ENCODE peak calls at places on chromosomes 4 and X, in four cellular contexts. One of them, this sample, is unnamed.
A peak's percentile ranks its signal among the peaks of the same experiment; 100 is the strongest.

GRCh38 chr4:37760840-37761239 is 65.6 kb upstream of the PGM2 start:
- DNase-seq in HepG2: no peak
- DNase-seq in HCT116: no peak
- DNase-seq in K562: no peak
- DNase-seq in this sample: no peak

GRCh38 chr4:168541608-168541953 is 44.7 kb downstream of the PALLD start:
- DNase-seq in K562: no peak
- DNase-seq in HCT116: peak; percentile 76
- DNase-seq in HepG2: no peak
- DNase-seq in this sample: no peak

GRCh38 chrX:131677655-131678628 is 134.1 kb downstream of the OR13H1 start:
- DNase-seq in HepG2: peak; percentile 18
- DNase-seq in HCT116: peak; percentile 18
- DNase-seq in K562: peak; percentile 50
- DNase-seq in this sample: peak; percentile 24

GRCh38 chr4:85152490-85152889 is 186.0 kb upstream of the WDFY3 start:
- DNase-seq in HepG2: no peak
- DNase-seq in HCT116: no peak
- DNase-seq in K562: no peak
- DNase-seq in this sample: no peak

GRCh38 chr4:124943145-124943889 is 230.8 kb upstream of the ANKRD50 start:
- DNase-seq in HepG2: no peak
- DNase-seq in K562: no peak
- DNase-seq in HCT116: peak; percentile 24
- DNase-seq in this sample: no peak

GRCh38 chrX:101417981-101418841 is 10.2 kb downstream of the HNRNPH2 start:
- DNase-seq in HepG2: no peak
- DNase-seq in HCT116: no peak
- DNase-seq in K562: no peak
- DNase-seq in this sample: no peak

GRCh38 chrX:22686138-22686541 is 313.6 kb upstream of the DDX53 start:
- DNase-seq in HCT116: no peak
- DNase-seq in K562: no peak
- DNase-seq in HepG2: no peak
- DNase-seq in this sample: no peak

GRCh38 chr4:98518555-98519267 is 139.7 kb downstream of the TSPAN5 start:
- DNase-seq in K562: no peak
- DNase-seq in HepG2: no peak
- DNase-seq in HCT116: no peak
- DNase-seq in this sample: no peak

GRCh38 chr4:14695411-14695810 is 306.9 kb upstream of the CPEB2 start:
- DNase-seq in HCT116: no peak
- DNase-seq in HepG2: no peak
- DNase-seq in K562: no peak
- DNase-seq in this sample: no peak

GRCh38 chr4:111722321-111722720 is 422.9 kb upstream of the FAM241A start:
- DNase-seq in HCT116: no peak
- DNase-seq in HepG2: no peak
- DNase-seq in K562: no peak
- DNase-seq in this sample: no peak

GRCh38 chr4:111718763-111719537 is 426.3 kb upstream of the FAM241A start:
- DNase-seq in HCT116: no peak
- DNase-seq in K562: no peak
- DNase-seq in HepG2: no peak
- DNase-seq in this sample: no peak

GRCh38 chr4:111712093-111712677 is 433.1 kb upstream of the FAM241A start:
- DNase-seq in K562: no peak
- DNase-seq in HepG2: no peak
- DNase-seq in HCT116: no peak
- DNase-seq in this sample: no peak

GRCh38 chr4:111717916-111718315 is 427.3 kb upstream of the FAM241A start:
- DNase-seq in HepG2: no peak
- DNase-seq in K562: no peak
- DNase-seq in HCT116: no peak
- DNase-seq in this sample: no peak
- TF ChIP-seq JUND in HepG2: no peak
- TF ChIP-seq JUND in K562: no peak
- TF ChIP-seq JUND in HCT116: no peak
- TF ChIP-seq JUND in this sample: no peak

DNA sequence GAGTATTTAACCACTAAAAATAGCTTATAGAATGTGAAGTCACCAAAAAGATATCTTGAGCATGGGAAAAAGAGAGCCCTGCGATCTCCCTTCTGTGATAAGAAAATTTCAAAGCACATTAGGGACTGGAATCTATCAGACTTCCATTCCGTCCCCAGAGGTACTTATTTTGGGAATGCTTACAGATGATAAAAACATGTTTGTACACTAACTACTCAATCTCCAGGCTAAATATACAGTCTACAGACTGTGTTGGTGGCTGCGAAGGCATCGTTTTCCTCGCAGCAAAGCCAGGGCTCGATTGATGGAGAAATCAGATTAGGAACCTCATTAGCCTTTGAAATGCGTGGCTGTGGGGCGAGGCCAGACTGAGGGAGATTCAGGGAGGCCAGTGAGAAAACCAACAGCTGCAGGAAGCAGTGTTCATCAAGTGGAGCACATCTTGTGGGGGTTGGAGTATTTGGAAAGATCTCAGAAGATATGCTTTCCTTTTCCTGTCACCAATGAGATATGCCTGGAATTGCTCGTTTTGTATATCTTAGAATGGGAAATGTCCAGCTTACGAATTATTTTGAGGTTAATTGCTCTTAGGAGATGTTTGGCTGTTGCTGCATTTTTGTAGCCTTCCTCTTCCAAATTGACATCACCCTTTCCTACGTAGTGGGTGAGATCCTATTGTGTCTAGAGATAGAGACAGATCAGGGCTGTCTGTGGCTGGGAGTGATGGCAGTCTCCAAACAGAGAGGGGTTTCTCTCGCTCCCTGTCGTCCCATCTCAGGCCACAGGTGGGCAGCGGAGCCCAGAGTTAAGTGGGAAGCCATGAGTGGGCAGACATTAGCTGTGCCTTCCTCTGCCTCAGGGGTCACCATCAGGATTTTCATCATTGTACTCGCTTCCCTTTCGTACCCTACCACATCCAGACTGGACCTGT is 225.0 kb upstream of the FAT1 start:
- DNase-seq in K562: no peak
- DNase-seq in HepG2: no peak
- DNase-seq in HCT116: no peak
- DNase-seq in this sample: peak; percentile 12
- TF ChIP-seq JUND in K562: no peak
- TF ChIP-seq JUND in HepG2: no peak
- TF ChIP-seq JUND in HCT116: no peak
- TF ChIP-seq JUND in this sample: no peak

DNA sequence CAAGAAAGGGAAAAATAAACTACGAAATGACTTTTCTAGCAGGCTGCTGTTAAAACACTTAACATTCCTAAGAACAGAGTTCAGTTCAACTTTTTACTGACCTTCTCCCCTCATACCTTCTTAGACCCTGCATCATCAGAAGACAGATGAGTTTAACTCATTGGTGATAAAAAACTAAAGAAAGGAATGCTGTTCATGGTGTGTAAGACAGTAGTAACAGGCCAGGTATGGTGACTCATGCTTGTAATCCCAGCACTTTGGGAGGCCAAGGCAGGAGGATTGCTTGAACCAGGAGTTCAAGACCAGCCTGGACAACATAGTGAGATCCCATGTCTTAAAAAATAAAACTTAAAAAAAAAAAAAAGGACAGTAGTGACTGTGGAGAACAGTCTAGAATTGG is 16.2 kb downstream of the RBM47 start:
- DNase-seq in HCT116: no peak
- DNase-seq in HepG2: no peak
- DNase-seq in K562: no peak
- DNase-seq in this sample: no peak
- TF ChIP-seq JUND in HCT116: no peak
- TF ChIP-seq JUND in HepG2: no peak
- TF ChIP-seq JUND in K562: no peak
- TF ChIP-seq JUND in this sample: no peak

GRCh38 chr4:7332216-7333023 is 102.3 kb downstream of the PSAPL1 start:
- DNase-seq in HepG2: no peak
- DNase-seq in K562: no peak
- DNase-seq in HCT116: no peak
- DNase-seq in this sample: no peak
- TF ChIP-seq JUND in HepG2: no peak
- TF ChIP-seq JUND in K562: no peak
- TF ChIP-seq JUND in HCT116: no peak
- TF ChIP-seq JUND in this sample: no peak

GRCh38 chr4:149700272-149700671 is 115.4 kb downstream of the IQCM start:
- DNase-seq in HepG2: no peak
- DNase-seq in K562: no peak
- DNase-seq in HCT116: no peak
- DNase-seq in this sample: no peak
- TF ChIP-seq JUND in HepG2: no peak
- TF ChIP-seq JUND in K562: no peak
- TF ChIP-seq JUND in HCT116: no peak
- TF ChIP-seq JUND in this sample: no peak

DNA sequence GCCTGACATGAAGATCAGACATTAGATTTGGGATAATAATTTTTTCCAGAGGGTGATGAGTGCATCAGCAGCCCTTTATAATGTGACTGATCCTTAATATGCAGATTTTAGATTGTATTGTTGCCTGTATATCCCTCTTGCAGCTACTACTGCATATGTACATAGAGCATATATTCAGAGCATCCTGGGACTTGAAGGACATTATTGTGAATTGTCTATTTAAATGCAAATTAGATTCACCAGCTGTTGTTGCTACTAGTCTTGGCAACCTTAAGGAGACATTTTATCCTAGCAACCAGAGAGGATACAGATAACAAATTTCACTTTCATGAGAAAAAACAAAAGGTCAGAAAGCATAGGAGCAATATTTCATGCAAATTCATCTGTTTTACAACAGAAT is 148.8 kb downstream of the GC start:
- DNase-seq in K562: no peak
- DNase-seq in HepG2: no peak
- DNase-seq in HCT116: no peak
- DNase-seq in this sample: no peak
- TF ChIP-seq JUND in K562: no peak
- TF ChIP-seq JUND in HepG2: no peak
- TF ChIP-seq JUND in HCT116: no peak
- TF ChIP-seq JUND in this sample: no peak

GRCh38 chr4:76639292-76639691 is 204.3 kb downstream of the SHROOM3 start:
- DNase-seq in K562: no peak
- DNase-seq in HepG2: no peak
- DNase-seq in HCT116: no peak
- DNase-seq in this sample: no peak
- TF ChIP-seq JUND in K562: no peak
- TF ChIP-seq JUND in HepG2: no peak
- TF ChIP-seq JUND in HCT116: no peak
- TF ChIP-seq JUND in this sample: no peak

GRCh38 chrX:12721042-12721441 is 70.2 kb upstream of the PRPS2 start:
- DNase-seq in K562: peak; percentile 3
- DNase-seq in HepG2: no peak
- DNase-seq in HCT116: no peak
- DNase-seq in this sample: peak; percentile 67
- TF ChIP-seq JUND in K562: no peak
- TF ChIP-seq JUND in HepG2: no peak
- TF ChIP-seq JUND in HCT116: no peak
- TF ChIP-seq JUND in this sample: no peak

DNA sequence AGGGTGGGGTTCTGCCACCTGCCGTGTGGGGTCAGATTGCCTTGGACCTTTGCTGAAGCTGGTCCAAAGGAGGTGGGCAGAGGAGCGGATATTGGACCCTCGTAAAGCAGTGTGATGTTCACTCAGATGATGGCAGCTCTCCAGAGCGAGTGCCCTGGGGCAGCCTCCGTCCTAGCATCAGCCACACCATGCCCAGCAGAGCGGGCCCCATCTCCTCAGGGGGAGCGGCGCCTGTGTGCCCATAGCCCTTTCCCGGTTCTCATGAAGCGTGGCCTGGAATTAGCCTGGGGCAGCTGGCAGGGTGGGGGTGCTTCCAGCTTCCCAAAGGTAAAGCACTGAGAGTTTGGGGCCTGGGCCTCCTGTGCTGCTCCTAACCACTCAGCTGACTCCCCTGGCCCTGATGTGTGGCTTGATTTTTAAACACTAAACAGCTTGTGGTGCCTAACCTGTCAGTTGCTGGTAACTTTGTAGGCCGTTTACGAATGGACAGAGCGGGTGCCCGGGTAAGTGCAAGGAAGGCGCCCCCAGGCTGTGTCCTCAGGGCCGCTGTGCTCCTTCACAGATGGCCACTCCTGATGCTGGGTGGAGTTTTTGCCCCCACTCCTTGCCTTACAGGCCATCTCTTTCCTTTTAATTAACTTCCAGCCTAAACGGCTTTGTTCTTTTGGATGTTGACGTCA is 36.0 kb downstream of the NOP14 start:
- DNase-seq in K562: no peak
- DNase-seq in HepG2: no peak
- DNase-seq in HCT116: no peak
- DNase-seq in this sample: no peak
- TF ChIP-seq JUND in K562: no peak
- TF ChIP-seq JUND in HepG2: no peak
- TF ChIP-seq JUND in HCT116: no peak
- TF ChIP-seq JUND in this sample: no peak

DNA sequence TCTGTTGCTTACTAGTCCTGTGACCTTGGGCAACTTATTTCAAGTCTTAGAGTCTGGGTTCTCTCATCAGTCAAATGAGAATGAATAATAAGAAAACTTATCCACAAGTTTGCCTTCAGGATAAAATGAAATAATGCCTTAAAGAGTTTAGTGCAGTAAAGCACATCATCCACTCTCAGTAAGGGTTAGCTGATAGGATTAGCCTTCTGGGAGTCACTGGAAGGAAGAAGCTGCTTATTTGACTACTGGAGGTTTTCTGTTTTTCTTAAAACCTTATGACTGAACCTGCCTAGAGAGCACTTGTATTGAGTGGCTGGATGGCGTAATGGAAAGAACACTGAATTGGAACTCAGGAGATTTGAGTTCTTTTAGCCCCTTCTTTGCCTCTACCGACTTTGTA is 1.8 kb downstream of the RNF128 start:
- DNase-seq in K562: no peak
- DNase-seq in HepG2: no peak
- DNase-seq in HCT116: no peak
- DNase-seq in this sample: no peak
- TF ChIP-seq JUND in K562: no peak
- TF ChIP-seq JUND in HepG2: no peak
- TF ChIP-seq JUND in HCT116: no peak
- TF ChIP-seq JUND in this sample: no peak

This sample was measured in T47D.